ENCODE peak calls at places on chromosomes 2 and 18, in seven cellular contexts. D is mucosa of descending colon, X is fibroblast of pulmonary artery, M is body of pancreas, U is spleen, S is Peyer's patch, L is tibial nerve. T is an unnamed sample.

GRCh38 chr18:45775241-45775676 is 50.2 kb upstream of the SIGLEC15 start:
- DNase-seq in D (peak; percentile 75), X (peak; percentile 88), M (peak; percentile 75), U (peak; percentile 88), S (peak; percentile 36), L (peak; percentile 45), T (peak; percentile 53)

GRCh38 chr2:152098798-152099654 is at the start of gene CACNB4:
- DNase-seq in D (peak; percentile 10), X (peak; percentile 8), M (peak; percentile 14), U (peak; percentile 81), S (no peak), L (no peak), T (no peak)

GRCh38 chr2:233083782-233084181 is 23.6 kb downstream of the INPP5D start:
- DNase-seq in D (no peak), X (no peak), M (no peak), U (no peak), S (peak; percentile 16), L (no peak), T (no peak)

GRCh38 chr2:1654696-1655374 is 89.5 kb downstream of the PXDN start:
- DNase-seq in D (no peak), X (no peak), M (no peak), U (peak; percentile 35), S (no peak), L (no peak), T (no peak)

GRCh38 chr2:174600349-174600748 is 2.7 kb upstream of the WIPF1 start:
- DNase-seq in D (no peak), X (no peak), M (no peak), U (no peak), S (peak; percentile 44), L (no peak), T (no peak)

GRCh38 chr2:84919885-84920580 is 14.6 kb downstream of the TMSB10 start:
- DNase-seq in D (peak; percentile 31), X (peak; percentile 98), M (no peak), U (no peak), S (no peak), L (no peak), T (no peak)

GRCh38 chr2:223056656-223057418 is 4.8 kb downstream of the KCNE4 start:
- DNase-seq in D (no peak), X (no peak), M (no peak), U (no peak), S (no peak), L (no peak), T (no peak)

GRCh38 chr18:48640566-48641270 is 101.9 kb downstream of the CTIF start:
- DNase-seq in D (no peak), X (no peak), M (no peak), U (no peak), S (no peak), L (no peak), T (no peak)

GRCh38 chr2:58757971-58758370 is 516.8 kb upstream of the FANCL start:
- DNase-seq in D (no peak), X (no peak), M (no peak), U (no peak), S (no peak), L (no peak), T (no peak)

GRCh38 chr2:239204876-239205468 is 195.8 kb downstream of the HDAC4 start:
- DNase-seq in D (no peak), X (no peak), M (no peak), U (no peak), S (no peak), L (no peak), T (no peak)

GRCh38 chr2:156021326-156022040 is 311.0 kb downstream of the NR4A2 start:
- DNase-seq in D (peak; percentile 26), X (no peak), M (no peak), U (no peak), S (no peak), L (no peak), T (no peak)

GRCh38 chr18:36284671-36285295 is 12.7 kb upstream of the FHOD3 start:
- DNase-seq in D (peak; percentile 75), X (peak; percentile 86), M (peak; percentile 62), U (no peak), S (peak; percentile 33), L (no peak), T (no peak)

GRCh38 chr18:21458322-21458721 is 142.2 kb downstream of the ESCO1 start:
- DNase-seq in D (no peak), X (no peak), M (no peak), U (no peak), S (no peak), L (no peak), T (no peak)

GRCh38 chr2:118969025-118969733 is 27.2 kb downstream of the MARCO start:
- DNase-seq in D (no peak), X (no peak), M (no peak), U (no peak), S (no peak), L (no peak), T (no peak)

GRCh38 chr18:11872479-11873136 is 21.4 kb downstream of the CHMP1B start:
- DNase-seq in D (peak; percentile 61), X (peak; percentile 46), M (peak; percentile 58), U (no peak), S (no peak), L (no peak), T (no peak)

GRCh38 chr2:67652679-67653078 is 255.5 kb downstream of the ETAA1 start:
- DNase-seq in D (no peak), X (no peak), M (no peak), U (no peak), S (no peak), L (no peak), T (no peak)

GRCh38 chr2:51220080-51220479 is 188.1 kb upstream of the NRXN1 start:
- DNase-seq in D (no peak), X (no peak), M (no peak), U (no peak), S (no peak), L (no peak), T (no peak)

GRCh38 chr2:68769586-68770270 is 35.1 kb downstream of the ARHGAP25 start:
- DNase-seq in D (no peak), X (no peak), M (no peak), U (no peak), S (no peak), L (no peak), T (no peak)

GRCh38 chr2:25617948-25618646 is 55.3 kb downstream of the DTNB start:
- DNase-seq in D (no peak), X (peak; percentile 86), M (no peak), U (no peak), S (no peak), L (no peak), T (no peak)

GRCh38 chr2:218405365-218406208 is 5.9 kb downstream of the CTDSP1 start:
- DNase-seq in D (peak; percentile 67), X (no peak), M (no peak), U (peak; percentile 88), S (peak; percentile 39), L (no peak), T (no peak)

GRCh38 chr2:216555274-216555673 is 56.6 kb downstream of the RPL37A start:
- DNase-seq in D (peak; percentile 14), X (peak; percentile 61), M (peak; percentile 86), U (no peak), S (no peak), L (no peak), T (no peak)

GRCh38 chr2:146927080-146927714 is 917.6 kb upstream of the ACVR2A start:
- DNase-seq in D (peak; percentile 54), X (peak; percentile 86), M (peak; percentile 25), U (no peak), S (no peak), L (no peak), T (no peak)

GRCh38 chr2:236250909-236251579 is 13.2 kb downstream of the ASB18 start:
- DNase-seq in D (no peak), X (no peak), M (no peak), U (no peak), S (no peak), L (no peak), T (no peak)

GRCh38 chr2:50514881-50515280 is 517.1 kb downstream of the NRXN1 start:
- DNase-seq in D (no peak), X (no peak), M (no peak), U (no peak), S (no peak), L (no peak), T (no peak)

GRCh38 chr2:119809329-119810038 is 49.8 kb downstream of the PTPN4 start:
- DNase-seq in D (no peak), X (peak; percentile 93), M (no peak), U (no peak), S (no peak), L (no peak), T (no peak)

GRCh38 chr2:88967844-88968243 is 276.4 kb downstream of the RPIA start:
- DNase-seq in D (no peak), X (peak; percentile 7), M (no peak), U (no peak), S (no peak), L (no peak), T (no peak)
- TF ChIP-seq CTCF in D (no peak), X (peak; percentile 34), M (no peak), U (no peak), S (no peak), L (no peak), T (no peak)

GRCh38 chr2:178761759-178762371 is 45.4 kb downstream of the TTN start:
- DNase-seq in D (peak; percentile 11), X (peak; percentile 73), M (peak; percentile 49), U (no peak), S (no peak), L (no peak), T (no peak)
- TF ChIP-seq CTCF in D (peak; percentile 5), X (peak; percentile 84), M (peak; percentile 58), U (peak; percentile 16), S (peak; percentile 62), L (peak; percentile 48), T (peak; percentile 85)

GRCh38 chr2:99473496-99474083 is 16.2 kb downstream of the REV1 start:
- DNase-seq in D (no peak), X (no peak), M (no peak), U (no peak), S (no peak), L (no peak), T (no peak)

GRCh38 chr2:99472327-99472960 is 17.4 kb downstream of the REV1 start:
- DNase-seq in D (no peak), X (no peak), M (no peak), U (no peak), S (no peak), L (no peak), T (no peak)

GRCh38 chr2:99469394-99469793 is 20.4 kb downstream of the REV1 start:
- DNase-seq in D (no peak), X (no peak), M (no peak), U (no peak), S (no peak), L (no peak), T (no peak)

GRCh38 chr2:99470957-99471356 is 18.9 kb downstream of the REV1 start:
- DNase-seq in D (no peak), X (no peak), M (no peak), U (no peak), S (no peak), L (no peak), T (no peak)

GRCh38 chr2:99471635-99472326 is 18.0 kb downstream of the REV1 start:
- DNase-seq in D (no peak), X (no peak), M (no peak), U (no peak), S (no peak), L (no peak), T (no peak)
- TF ChIP-seq CTCF in D (no peak), X (no peak), M (no peak), U (no peak), S (no peak), L (no peak), T (no peak)

DNA sequence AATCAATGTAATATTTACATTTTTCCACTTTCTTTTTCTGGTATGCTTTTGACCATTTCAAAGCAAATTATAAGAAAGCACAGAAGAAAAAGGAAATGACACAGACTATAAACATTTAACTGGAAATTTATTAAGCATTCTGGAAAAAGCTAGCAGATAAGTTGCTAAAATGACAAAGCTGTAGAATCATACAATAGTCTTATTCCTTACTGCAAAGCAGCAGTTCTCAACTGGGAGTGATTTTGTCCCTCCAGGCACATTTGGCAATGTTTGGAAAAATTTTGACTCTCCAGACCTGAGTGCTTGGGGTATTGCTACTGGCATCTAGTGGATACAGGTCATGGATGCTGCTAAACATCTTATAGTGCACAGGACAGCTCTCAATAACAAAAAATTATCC is 75.1 kb downstream of the MBD5 start:
- DNase-seq in D (no peak), X (peak; percentile 29), M (no peak), U (no peak), S (no peak), L (no peak), T (no peak)
- TF ChIP-seq CTCF in D (no peak), X (no peak), M (no peak), U (no peak), S (no peak), L (no peak), T (no peak)

T was measured in CD4-positive, alpha-beta T cell.